ENCODE peak calls at places on chromosomes 12 and 14, in five cellular contexts. One of them, this sample, is unnamed.

GRCh38 chr12:108722992-108723766 is 8.1 kb downstream of the CORO1C start:
- DNase-seq in transverse colon: no peak
- DNase-seq in GM12891: no peak
- DNase-seq in heart left ventricle: no peak
- DNase-seq in testis: no peak
- DNase-seq in this sample: peak; percentile 68

GRCh38 chr14:90521121-90521929 is 124.5 kb downstream of the CALM1 start:
- DNase-seq in testis: peak; percentile 76
- DNase-seq in heart left ventricle: no peak
- DNase-seq in transverse colon: no peak
- DNase-seq in GM12891: no peak
- DNase-seq in this sample: no peak

GRCh38 chr12:94940771-94941170 is 62.7 kb downstream of the NDUFA12 start:
- DNase-seq in GM12891: no peak
- DNase-seq in testis: no peak
- DNase-seq in transverse colon: no peak
- DNase-seq in heart left ventricle: no peak
- DNase-seq in this sample: no peak

GRCh38 chr12:62505786-62506185 is 39.2 kb downstream of the MON2 start:
- DNase-seq in heart left ventricle: no peak
- DNase-seq in transverse colon: no peak
- DNase-seq in GM12891: no peak
- DNase-seq in testis: no peak
- DNase-seq in this sample: no peak

GRCh38 chr14:77296906-77297305 is 23.8 kb downstream of the POMT2 start:
- DNase-seq in GM12891: no peak
- DNase-seq in transverse colon: no peak
- DNase-seq in heart left ventricle: no peak
- DNase-seq in testis: no peak
- DNase-seq in this sample: no peak

GRCh38 chr12:97659117-97659880 is 196.7 kb downstream of the RMST start:
- DNase-seq in GM12891: no peak
- DNase-seq in transverse colon: no peak
- DNase-seq in testis: no peak
- DNase-seq in heart left ventricle: no peak
- DNase-seq in this sample: no peak

GRCh38 chr12:47078733-47079364 is 572 bp upstream of the PCED1B start:
- DNase-seq in GM12891: no peak
- DNase-seq in transverse colon: peak; percentile 45
- DNase-seq in heart left ventricle: no peak
- DNase-seq in testis: peak; percentile 79
- DNase-seq in this sample: peak; percentile 86

GRCh38 chr12:64004639-64005038 is 160.1 kb downstream of the SRGAP1 start:
- DNase-seq in heart left ventricle: no peak
- DNase-seq in transverse colon: no peak
- DNase-seq in testis: no peak
- DNase-seq in GM12891: no peak
- DNase-seq in this sample: no peak

GRCh38 chr14:99145307-99145706 is 126.7 kb downstream of the BCL11B start:
- DNase-seq in heart left ventricle: no peak
- DNase-seq in GM12891: no peak
- DNase-seq in testis: no peak
- DNase-seq in transverse colon: no peak
- DNase-seq in this sample: no peak

GRCh38 chr14:24150567-24150966 is 3.3 kb downstream of the RNF31 start:
- DNase-seq in heart left ventricle: no peak
- DNase-seq in GM12891: no peak
- DNase-seq in transverse colon: no peak
- DNase-seq in testis: no peak
- DNase-seq in this sample: peak; percentile 82

GRCh38 chr14:24150993-24151392 is 3.7 kb downstream of the RNF31 start:
- DNase-seq in GM12891: no peak
- DNase-seq in heart left ventricle: no peak
- DNase-seq in testis: no peak
- DNase-seq in transverse colon: no peak
- DNase-seq in this sample: no peak

GRCh38 chr14:24147761-24148428 is 597 bp downstream of the RNF31 start:
- DNase-seq in GM12891: no peak
- DNase-seq in heart left ventricle: no peak
- DNase-seq in testis: no peak
- DNase-seq in transverse colon: no peak
- DNase-seq in this sample: no peak

GRCh38 chr14:24150061-24150460 is 2.8 kb downstream of the RNF31 start:
- DNase-seq in testis: no peak
- DNase-seq in GM12891: no peak
- DNase-seq in transverse colon: no peak
- DNase-seq in heart left ventricle: no peak
- DNase-seq in this sample: no peak

GRCh38 chr14:24149302-24149969 is 2.1 kb downstream of the RNF31 start:
- DNase-seq in transverse colon: no peak
- DNase-seq in GM12891: no peak
- DNase-seq in testis: no peak
- DNase-seq in heart left ventricle: no peak
- DNase-seq in this sample: no peak
- TF ChIP-seq POLR2A in transverse colon: no peak
- TF ChIP-seq POLR2A in GM12891: no peak
- TF ChIP-seq POLR2A in testis: no peak
- TF ChIP-seq POLR2A in heart left ventricle: no peak
- TF ChIP-seq POLR2A in this sample: no peak

DNA sequence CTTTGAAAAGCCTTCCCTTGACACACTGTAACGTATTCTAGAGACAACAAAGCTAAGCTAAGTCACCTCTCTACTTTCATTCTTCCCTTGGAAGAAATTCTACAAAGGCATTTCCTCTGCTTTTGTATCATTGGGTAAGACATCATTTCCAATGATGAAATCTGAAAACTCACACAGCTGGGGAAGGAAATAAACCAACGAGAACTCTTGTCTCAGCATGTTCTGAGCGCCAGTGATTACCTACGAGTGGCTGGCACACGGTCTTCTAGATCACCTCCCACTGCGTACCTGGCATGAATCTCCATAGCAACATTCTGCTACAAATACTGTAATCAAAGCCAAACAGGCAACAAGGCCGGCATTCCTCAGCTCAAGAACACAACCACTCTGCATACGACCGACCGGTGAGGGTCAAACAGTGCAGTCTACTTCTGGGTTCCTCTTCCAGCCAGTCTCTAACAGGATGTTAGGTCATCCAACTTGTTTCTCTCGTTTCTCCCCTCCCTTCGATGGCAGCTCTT is 7.6 kb downstream of the VPS37B start:
- DNase-seq in GM12891: no peak
- DNase-seq in testis: peak; percentile 56
- DNase-seq in heart left ventricle: peak; percentile 37
- DNase-seq in transverse colon: peak; percentile 78
- DNase-seq in this sample: peak; percentile 89
- TF ChIP-seq POLR2A in GM12891: no peak
- TF ChIP-seq POLR2A in testis: no peak
- TF ChIP-seq POLR2A in heart left ventricle: no peak
- TF ChIP-seq POLR2A in transverse colon: peak; percentile 69
- TF ChIP-seq POLR2A in this sample: no peak

DNA sequence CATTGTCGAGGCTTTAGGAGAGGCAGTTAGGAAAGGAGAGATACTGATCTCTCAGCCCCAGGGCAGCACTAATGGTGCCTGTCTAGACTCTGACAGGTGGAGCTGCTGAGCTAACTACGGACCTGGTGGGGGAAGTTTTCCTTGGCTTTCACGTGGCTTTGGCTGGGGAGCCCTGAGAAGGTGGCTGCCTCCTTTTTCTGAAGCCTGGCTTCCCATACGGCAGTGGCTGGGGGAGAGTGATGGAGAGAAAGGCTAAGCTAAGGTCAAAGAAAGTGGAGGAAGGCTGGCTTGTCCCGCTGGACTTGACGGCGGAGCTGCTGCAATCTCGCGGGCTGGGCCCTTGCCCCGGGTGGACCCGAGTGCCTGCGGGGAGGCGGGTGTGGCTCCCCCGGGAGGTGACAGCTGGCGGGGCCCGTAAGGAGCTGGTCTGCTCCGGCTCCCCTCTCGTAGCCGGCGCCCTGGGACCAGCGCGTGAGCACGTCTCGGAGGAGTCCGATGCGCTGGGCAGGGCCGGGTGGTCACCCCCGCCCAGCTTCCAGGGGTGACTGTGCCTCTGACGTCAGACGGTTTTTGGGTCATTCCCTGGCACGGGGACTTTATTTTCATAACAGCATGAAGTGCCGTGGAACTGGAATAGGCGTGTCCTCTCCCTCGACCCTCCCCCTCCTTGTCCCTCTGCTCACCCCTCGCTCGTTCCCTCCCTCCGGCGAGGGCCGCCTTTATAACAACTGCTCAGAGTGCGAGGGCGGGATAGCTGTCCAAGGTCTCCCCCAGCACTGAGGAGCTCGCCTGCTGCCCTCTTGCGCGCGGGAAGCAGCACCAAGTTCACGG is at the start of gene GPRC5A:
- DNase-seq in heart left ventricle: peak; percentile 68
- DNase-seq in GM12891: no peak
- DNase-seq in transverse colon: peak; percentile 92
- DNase-seq in testis: peak; percentile 87
- DNase-seq in this sample: peak; percentile 97
- TF ChIP-seq POLR2A in heart left ventricle: no peak
- TF ChIP-seq POLR2A in GM12891: no peak
- TF ChIP-seq POLR2A in transverse colon: peak; percentile 97
- TF ChIP-seq POLR2A in testis: no peak
- TF ChIP-seq POLR2A in this sample: no peak

GRCh38 chr12:52050116-52050770 is 999 bp upstream of the NR4A1 start:
- DNase-seq in testis: no peak
- DNase-seq in transverse colon: no peak
- DNase-seq in heart left ventricle: no peak
- DNase-seq in GM12891: no peak
- DNase-seq in this sample: peak; percentile 94

GRCh38 chr12:52053570-52054209 is 2.4 kb downstream of the NR4A1 start:
- DNase-seq in testis: no peak
- DNase-seq in heart left ventricle: peak; percentile 42
- DNase-seq in GM12891: no peak
- DNase-seq in transverse colon: peak; percentile 57
- DNase-seq in this sample: no peak

GRCh38 chr12:52054231-52054837 is 3.1 kb downstream of the NR4A1 start:
- DNase-seq in transverse colon: peak; percentile 58
- DNase-seq in GM12891: no peak
- DNase-seq in testis: no peak
- DNase-seq in heart left ventricle: peak; percentile 47
- DNase-seq in this sample: no peak

GRCh38 chr12:52050771-52051541 is at the start of gene NR4A1:
- DNase-seq in testis: peak; percentile 98
- DNase-seq in GM12891: peak; percentile 98
- DNase-seq in transverse colon: peak; percentile 99
- DNase-seq in heart left ventricle: peak; percentile 100
- DNase-seq in this sample: peak; percentile 97

DNA sequence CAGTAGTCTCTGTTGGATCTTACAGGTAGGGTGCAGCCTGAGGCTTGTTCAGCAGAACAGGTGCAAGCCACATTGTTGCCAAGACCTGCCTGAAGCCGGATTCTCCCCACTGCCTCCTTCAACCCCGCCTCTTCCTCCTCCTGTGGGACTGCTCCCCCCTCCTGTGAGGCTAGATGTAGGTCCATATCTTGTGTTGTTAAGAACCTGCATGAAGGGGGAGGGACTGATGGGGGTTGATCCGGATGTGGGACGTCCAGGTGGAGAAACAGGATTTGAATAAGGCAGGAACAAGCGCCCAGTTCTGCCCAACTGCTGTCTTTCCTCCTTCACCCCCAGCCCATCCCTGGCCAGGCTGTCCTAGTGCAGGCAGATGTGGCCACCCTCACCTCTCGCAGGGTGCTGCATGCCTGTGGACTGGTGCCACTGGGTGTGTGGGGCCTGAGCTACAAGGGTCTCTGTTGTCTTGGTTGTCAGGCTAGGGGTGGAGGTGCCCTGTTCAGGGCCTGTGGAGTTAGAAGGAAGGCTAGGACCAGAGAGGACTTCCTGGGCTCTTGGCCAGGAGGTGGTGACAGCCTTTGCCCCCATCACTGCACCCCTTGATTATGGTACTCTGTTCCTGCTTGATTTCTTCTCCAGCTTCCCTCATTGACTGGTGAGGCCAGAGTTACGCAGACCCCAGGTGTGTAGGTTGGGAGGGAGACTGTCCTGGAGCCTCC is 1.4 kb downstream of the NR4A1 start:
- DNase-seq in testis: no peak
- DNase-seq in transverse colon: peak; percentile 71
- DNase-seq in GM12891: no peak
- DNase-seq in heart left ventricle: peak; percentile 43
- DNase-seq in this sample: no peak
- TF ChIP-seq POLR2A in testis: no peak
- TF ChIP-seq POLR2A in transverse colon: peak; percentile 51
- TF ChIP-seq POLR2A in GM12891: no peak
- TF ChIP-seq POLR2A in heart left ventricle: no peak
- TF ChIP-seq POLR2A in this sample: no peak

DNA sequence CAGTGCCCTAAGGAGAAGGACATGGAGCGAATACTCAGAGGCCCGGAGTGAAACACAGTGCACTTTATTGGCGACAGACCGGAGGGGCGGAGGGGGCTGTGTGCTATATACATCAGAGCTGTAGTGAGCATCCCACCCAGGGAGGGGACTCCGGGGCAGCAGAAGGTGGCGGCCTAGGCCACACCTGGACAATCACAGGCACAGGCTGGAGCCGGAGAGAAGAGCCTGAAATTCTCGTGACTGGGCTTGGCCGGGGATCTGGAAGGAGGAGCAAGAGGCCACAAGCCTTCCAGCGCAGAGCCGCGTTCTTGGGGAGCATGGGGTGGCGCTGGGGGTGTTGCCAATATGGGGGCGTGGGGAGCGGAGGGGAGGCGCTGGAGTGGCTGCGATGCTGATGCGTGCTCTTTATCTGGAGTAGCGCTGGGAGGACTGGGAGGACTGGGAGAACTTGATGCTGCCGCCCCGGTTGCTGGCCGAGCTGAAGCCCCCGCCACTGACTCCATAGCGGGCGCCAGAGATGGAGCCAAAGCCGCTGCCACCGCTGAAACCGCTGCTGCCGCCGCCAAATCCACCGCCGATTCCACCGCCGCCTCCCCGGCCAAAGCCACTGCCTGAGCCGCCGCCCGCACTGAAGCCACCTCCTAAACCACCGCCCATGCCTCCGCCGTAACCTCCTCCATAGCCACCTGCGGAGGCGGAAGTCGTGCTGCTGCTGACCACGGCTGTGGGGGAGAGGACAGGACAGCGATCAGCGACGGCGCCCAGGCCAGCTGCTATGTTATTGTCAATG is 6.1 kb downstream of the KRT3 start:
- DNase-seq in heart left ventricle: no peak
- DNase-seq in testis: peak; percentile 56
- DNase-seq in transverse colon: peak; percentile 51
- DNase-seq in GM12891: no peak
- DNase-seq in this sample: no peak
- TF ChIP-seq POLR2A in heart left ventricle: no peak
- TF ChIP-seq POLR2A in testis: no peak
- TF ChIP-seq POLR2A in transverse colon: no peak
- TF ChIP-seq POLR2A in GM12891: no peak
- TF ChIP-seq POLR2A in this sample: no peak

This sample was measured in lower leg skin.